ENCODE peak calls at places on chromosomes 2 and 18, in seven cellular contexts. D, A, P, R, G, W and S are unnamed samples.

GRCh38 chr2:215136669-215137328 is 1.6 kb downstream of the ABCA12 start:
- DNase-seq in D (no peak), A (no peak), P (no peak), R (peak; percentile 18), G (no peak), W (peak; percentile 6), S (no peak)

GRCh38 chr2:227462463-227462951 is 9.4 kb upstream of the AGFG1 start:
- DNase-seq in D (no peak), A (no peak), P (no peak), R (no peak), G (no peak), W (no peak), S (no peak)

GRCh38 chr2:65265090-65266045 is 37.7 kb downstream of the ACTR2 start:
- DNase-seq in D (peak; percentile 70), A (peak; percentile 47), P (no peak), R (peak; percentile 87), G (peak; percentile 67), W (peak; percentile 91), S (peak; percentile 47)

GRCh38 chr2:99488999-99489757 is 639 bp downstream of the REV1 start:
- DNase-seq in D (peak; percentile 51), A (peak; percentile 80), P (peak; percentile 65), R (peak; percentile 72), G (no peak), W (peak; percentile 38), S (no peak)

GRCh38 chr18:427005-427404 is 73.5 kb downstream of the COLEC12 start:
- DNase-seq in D (no peak), A (no peak), P (no peak), R (peak; percentile 50), G (no peak), W (peak; percentile 82), S (no peak)

GRCh38 chr18:62634991-62635630 is 80.2 kb upstream of the PHLPP1 start:
- DNase-seq in D (no peak), A (no peak), P (no peak), R (no peak), G (peak; percentile 42), W (no peak), S (no peak)

GRCh38 chr2:4174796-4175195 is 471.4 kb downstream of the DCDC2C start:
- DNase-seq in D (no peak), A (no peak), P (no peak), R (no peak), G (no peak), W (no peak), S (no peak)

GRCh38 chr2:85994421-85994777 is 105.6 kb upstream of the ST3GAL5 start:
- DNase-seq in D (no peak), A (no peak), P (no peak), R (no peak), G (no peak), W (no peak), S (no peak)

GRCh38 chr18:23165271-23165670 is 30.0 kb downstream of the CABLES1 start:
- DNase-seq in D (no peak), A (no peak), P (no peak), R (no peak), G (no peak), W (no peak), S (no peak)

GRCh38 chr18:21112140-21112473 is 494 bp upstream of the ROCK1 start:
- DNase-seq in D (no peak), A (no peak), P (no peak), R (no peak), G (no peak), W (no peak), S (no peak)

GRCh38 chr2:209577376-209578357 is 153.8 kb downstream of the MAP2 start:
- DNase-seq in D (no peak), A (no peak), P (no peak), R (peak; percentile 7), G (no peak), W (peak; percentile 6), S (no peak)

GRCh38 chr2:224171226-224171625 is 132.1 kb upstream of the SERPINE2 start:
- DNase-seq in D (no peak), A (no peak), P (no peak), R (no peak), G (no peak), W (no peak), S (no peak)

GRCh38 chr2:35185861-35186412 is 1169.6 kb upstream of the CRIM1 start:
- DNase-seq in D (no peak), A (no peak), P (no peak), R (no peak), G (no peak), W (no peak), S (no peak)
- H3K4me3 ChIP-seq in D (no peak overlapping the region), A (no peak overlapping the region), P (no peak overlapping the region), R (no peak overlapping the region), G (no peak overlapping the region), W (no peak overlapping the region), S (no peak overlapping the region)

GRCh38 chr2:177906041-177906718 is 166.4 kb downstream of the PDE11A start:
- DNase-seq in D (peak; percentile 41), A (peak; percentile 68), P (peak; percentile 65), R (peak; percentile 73), G (no peak), W (peak; percentile 47), S (peak; percentile 73)
- H3K4me3 ChIP-seq in D (no peak overlapping the region), A (no peak overlapping the region), P (no peak overlapping the region), R (no peak overlapping the region), G (no peak overlapping the region), W (no peak overlapping the region), S (no peak overlapping the region)

GRCh38 chr2:25825238-25825637 is 53.0 kb downstream of the ASXL2 start:
- DNase-seq in D (no peak), A (no peak), P (no peak), R (no peak), G (no peak), W (no peak), S (no peak)

GRCh38 chr2:25824718-25825117 is 53.6 kb downstream of the ASXL2 start:
- DNase-seq in D (no peak), A (no peak), P (no peak), R (no peak), G (no peak), W (no peak), S (no peak)

GRCh38 chr2:25821225-25822056 is 56.8 kb downstream of the ASXL2 start:
- DNase-seq in D (no peak), A (no peak), P (no peak), R (no peak), G (no peak), W (peak; percentile 20), S (no peak)

GRCh38 chr2:25824216-25824615 is 54.1 kb downstream of the ASXL2 start:
- DNase-seq in D (no peak), A (no peak), P (no peak), R (no peak), G (no peak), W (no peak), S (no peak)

GRCh38 chr2:25822190-25823117 is 55.8 kb downstream of the ASXL2 start:
- DNase-seq in D (no peak), A (no peak), P (peak; percentile 46), R (no peak), G (no peak), W (no peak), S (no peak)
- H3K4me3 ChIP-seq in D (peak overlapping the region; percentile 16), A (no peak overlapping the region), P (peak overlapping the region; percentile 41), R (peak overlapping the region; percentile 40), G (peak overlapping the region; percentile 32), W (no peak overlapping the region), S (no peak overlapping the region)

GRCh38 chr2:237671466-237672173 is 44.2 kb downstream of the LRRFIP1 start:
- DNase-seq in D (no peak), A (no peak), P (no peak), R (no peak), G (no peak), W (no peak), S (no peak)

GRCh38 chr2:237672731-237673129 is 45.3 kb downstream of the LRRFIP1 start:
- DNase-seq in D (no peak), A (no peak), P (no peak), R (no peak), G (no peak), W (no peak), S (no peak)

GRCh38 chr2:237675326-237675725 is 47.9 kb downstream of the LRRFIP1 start:
- DNase-seq in D (no peak), A (no peak), P (no peak), R (no peak), G (no peak), W (no peak), S (no peak)

GRCh38 chr2:237674731-237675276 is 47.4 kb downstream of the LRRFIP1 start:
- DNase-seq in D (peak; percentile 75), A (no peak), P (peak; percentile 78), R (peak; percentile 94), G (peak; percentile 70), W (peak; percentile 75), S (no peak)

GRCh38 chr2:237673130-237673921 is 45.9 kb downstream of the LRRFIP1 start:
- DNase-seq in D (peak; percentile 55), A (no peak), P (no peak), R (peak; percentile 78), G (no peak), W (peak; percentile 75), S (no peak)
- H3K4me3 ChIP-seq in D (peak overlapping the region; percentile 34), A (no peak overlapping the region), P (no peak overlapping the region), R (peak overlapping the region; percentile 5), G (no peak overlapping the region), W (no peak overlapping the region), S (no peak overlapping the region)

GRCh38 chr2:149058936-149059335 is 20.4 kb downstream of the LYPD6B start:
- DNase-seq in D (no peak), A (no peak), P (no peak), R (no peak), G (no peak), W (no peak), S (no peak)

GRCh38 chr2:149059822-149060221 is 21.3 kb downstream of the LYPD6B start:
- DNase-seq in D (no peak), A (no peak), P (no peak), R (no peak), G (no peak), W (no peak), S (no peak)

GRCh38 chr2:149055751-149056150 is 17.3 kb downstream of the LYPD6B start:
- DNase-seq in D (no peak), A (no peak), P (no peak), R (no peak), G (no peak), W (no peak), S (no peak)

GRCh38 chr2:149061119-149061518 is 22.6 kb downstream of the LYPD6B start:
- DNase-seq in D (no peak), A (no peak), P (no peak), R (no peak), G (no peak), W (no peak), S (no peak)

GRCh38 chr2:149056541-149056940 is 18.0 kb downstream of the LYPD6B start:
- DNase-seq in D (no peak), A (no peak), P (no peak), R (no peak), G (no peak), W (no peak), S (no peak)
- H3K4me3 ChIP-seq in D (no peak overlapping the region), A (no peak overlapping the region), P (no peak overlapping the region), R (no peak overlapping the region), G (no peak overlapping the region), W (no peak overlapping the region), S (no peak overlapping the region)